ENCODE peak calls at places on chromosomes 13 and 19, in ten cellular contexts. One of them, this sample, is unnamed.
A peak's percentile ranks its signal among the peaks of the same experiment; 100 is the strongest.

GRCh38 chr13:99516153-99516929 is 15.1 kb downstream of the TM9SF2 start:
- DNase-seq in heart left ventricle: no peak
- DNase-seq in lower leg skin: no peak
- DNase-seq in brain microvascular endothelial cell: no peak
- DNase-seq in foreskin fibroblast: no peak
- DNase-seq in colonic mucosa: no peak
- DNase-seq in endothelial cell: no peak
- DNase-seq in uterus: no peak
- DNase-seq in mammary epithelial cell: no peak
- DNase-seq in endodermal cell: no peak
- DNase-seq in this sample: no peak

GRCh38 chr19:5957132-5957531 is 20.8 kb downstream of the RANBP3 start:
- DNase-seq in heart left ventricle: peak; percentile 30
- DNase-seq in lower leg skin: no peak
- DNase-seq in brain microvascular endothelial cell: no peak
- DNase-seq in foreskin fibroblast: peak; percentile 43
- DNase-seq in colonic mucosa: no peak
- DNase-seq in endothelial cell: no peak
- DNase-seq in uterus: no peak
- DNase-seq in mammary epithelial cell: no peak
- DNase-seq in endodermal cell: no peak
- DNase-seq in this sample: no peak

GRCh38 chr13:80256352-80256932 is 84.5 kb downstream of the SPRY2 start:
- DNase-seq in heart left ventricle: no peak
- DNase-seq in lower leg skin: no peak
- DNase-seq in brain microvascular endothelial cell: no peak
- DNase-seq in foreskin fibroblast: no peak
- DNase-seq in colonic mucosa: no peak
- DNase-seq in endothelial cell: no peak
- DNase-seq in uterus: no peak
- DNase-seq in mammary epithelial cell: no peak
- DNase-seq in endodermal cell: no peak
- DNase-seq in this sample: no peak

GRCh38 chr13:29369060-29369743 is 226.3 kb downstream of the SLC7A1 start:
- DNase-seq in heart left ventricle: no peak
- DNase-seq in lower leg skin: no peak
- DNase-seq in brain microvascular endothelial cell: peak; percentile 11
- DNase-seq in foreskin fibroblast: peak; percentile 58
- DNase-seq in colonic mucosa: no peak
- DNase-seq in endothelial cell: peak; percentile 29
- DNase-seq in uterus: no peak
- DNase-seq in mammary epithelial cell: peak; percentile 25
- DNase-seq in endodermal cell: peak; percentile 69
- DNase-seq in this sample: no peak

GRCh38 chr19:6076291-6076665 is 34.0 kb downstream of the RFX2 start:
- DNase-seq in heart left ventricle: no peak
- DNase-seq in lower leg skin: no peak
- DNase-seq in brain microvascular endothelial cell: no peak
- DNase-seq in foreskin fibroblast: no peak
- DNase-seq in colonic mucosa: no peak
- DNase-seq in endothelial cell: no peak
- DNase-seq in uterus: no peak
- DNase-seq in mammary epithelial cell: no peak
- DNase-seq in endodermal cell: no peak
- DNase-seq in this sample: no peak

GRCh38 chr19:18007939-18008673 is at the start of gene ARRDC2:
- DNase-seq in heart left ventricle: peak; percentile 96
- DNase-seq in lower leg skin: peak; percentile 90
- DNase-seq in brain microvascular endothelial cell: peak; percentile 76
- DNase-seq in foreskin fibroblast: peak; percentile 96
- DNase-seq in colonic mucosa: peak; percentile 93
- DNase-seq in endothelial cell: peak; percentile 83
- DNase-seq in uterus: peak; percentile 88
- DNase-seq in mammary epithelial cell: peak; percentile 84
- DNase-seq in endodermal cell: peak; percentile 96
- DNase-seq in this sample: peak; percentile 96

GRCh38 chr19:1747285-1748114 is 5.8 kb upstream of the ONECUT3 start:
- DNase-seq in heart left ventricle: no peak
- DNase-seq in lower leg skin: no peak
- DNase-seq in brain microvascular endothelial cell: peak; percentile 77
- DNase-seq in foreskin fibroblast: peak; percentile 65
- DNase-seq in colonic mucosa: peak; percentile 21
- DNase-seq in endothelial cell: no peak
- DNase-seq in uterus: no peak
- DNase-seq in mammary epithelial cell: peak; percentile 99
- DNase-seq in endodermal cell: peak; percentile 91
- DNase-seq in this sample: no peak

GRCh38 chr19:19039901-19040300 is 6.5 kb downstream of the ARMC6 start:
- DNase-seq in heart left ventricle: no peak
- DNase-seq in lower leg skin: no peak
- DNase-seq in brain microvascular endothelial cell: no peak
- DNase-seq in foreskin fibroblast: no peak
- DNase-seq in colonic mucosa: no peak
- DNase-seq in endothelial cell: no peak
- DNase-seq in uterus: no peak
- DNase-seq in mammary epithelial cell: no peak
- DNase-seq in endodermal cell: no peak
- DNase-seq in this sample: no peak

GRCh38 chr13:52845766-52846566 is 2.5 kb downstream of the PCDH8 start:
- DNase-seq in heart left ventricle: peak; percentile 59
- DNase-seq in lower leg skin: no peak
- DNase-seq in brain microvascular endothelial cell: no peak
- DNase-seq in foreskin fibroblast: peak; percentile 10
- DNase-seq in colonic mucosa: peak; percentile 45
- DNase-seq in endothelial cell: peak; percentile 85
- DNase-seq in uterus: no peak
- DNase-seq in mammary epithelial cell: no peak
- DNase-seq in endodermal cell: peak; percentile 93
- DNase-seq in this sample: no peak

GRCh38 chr13:45048890-45049407 is 59.6 kb downstream of the GPALPP1 start:
- DNase-seq in heart left ventricle: no peak
- DNase-seq in lower leg skin: no peak
- DNase-seq in brain microvascular endothelial cell: no peak
- DNase-seq in foreskin fibroblast: no peak
- DNase-seq in colonic mucosa: no peak
- DNase-seq in endothelial cell: no peak
- DNase-seq in uterus: no peak
- DNase-seq in mammary epithelial cell: no peak
- DNase-seq in endodermal cell: peak; percentile 66
- DNase-seq in this sample: no peak

GRCh38 chr13:80562423-80562822 is 221.5 kb upstream of the SPRY2 start:
- DNase-seq in heart left ventricle: no peak
- DNase-seq in lower leg skin: no peak
- DNase-seq in brain microvascular endothelial cell: no peak
- DNase-seq in foreskin fibroblast: no peak
- DNase-seq in colonic mucosa: no peak
- DNase-seq in endothelial cell: no peak
- DNase-seq in uterus: no peak
- DNase-seq in mammary epithelial cell: no peak
- DNase-seq in endodermal cell: no peak
- DNase-seq in this sample: no peak

DNA sequence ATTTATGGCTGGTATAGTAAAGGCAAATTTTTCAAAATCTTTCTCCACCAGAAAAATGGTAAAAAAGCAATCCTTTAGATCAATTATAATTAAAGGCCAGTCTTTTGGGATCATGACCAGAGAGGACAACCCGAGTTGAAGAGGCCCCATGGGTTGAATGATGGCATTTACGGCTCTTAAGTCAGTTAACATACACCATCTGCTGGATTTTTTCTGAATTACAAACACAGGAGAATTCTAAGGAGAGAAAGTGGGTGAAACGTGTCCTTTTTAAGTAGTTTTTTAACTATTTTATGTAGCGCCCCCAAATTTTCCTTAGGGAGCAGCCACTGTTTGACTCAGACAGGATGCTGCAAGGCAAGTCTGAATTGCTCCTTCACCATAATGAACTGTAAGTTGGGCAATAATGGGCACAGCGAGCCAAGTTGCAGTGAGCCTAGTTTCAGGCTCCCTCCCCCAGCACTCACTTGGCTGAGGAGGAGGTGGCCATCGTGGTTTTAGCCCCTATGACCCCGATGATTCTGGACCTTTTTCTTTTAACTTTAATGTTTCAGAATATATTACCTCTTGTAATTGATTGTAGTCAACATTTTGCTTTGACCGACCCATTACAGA is 13.6 kb upstream of the ZNF611 start:
- DNase-seq in heart left ventricle: no peak
- DNase-seq in lower leg skin: no peak
- DNase-seq in brain microvascular endothelial cell: no peak
- DNase-seq in foreskin fibroblast: peak; percentile 56
- DNase-seq in colonic mucosa: no peak
- DNase-seq in endothelial cell: peak; percentile 7
- DNase-seq in uterus: peak; percentile 39
- DNase-seq in mammary epithelial cell: peak; percentile 34
- DNase-seq in endodermal cell: no peak
- DNase-seq in this sample: no peak
- TF ChIP-seq CTCF in heart left ventricle: peak; percentile 23
- TF ChIP-seq CTCF in lower leg skin: no peak
- TF ChIP-seq CTCF in brain microvascular endothelial cell: peak; percentile 26
- TF ChIP-seq CTCF in foreskin fibroblast: peak; percentile 27
- TF ChIP-seq CTCF in colonic mucosa: no peak
- TF ChIP-seq CTCF in endothelial cell: peak; percentile 37
- TF ChIP-seq CTCF in uterus: peak; percentile 55
- TF ChIP-seq CTCF in mammary epithelial cell: peak; percentile 43
- TF ChIP-seq CTCF in endodermal cell: peak; percentile 76
- TF ChIP-seq CTCF in this sample: peak; percentile 63

GRCh38 chr19:41895745-41896580 is 13.0 kb downstream of the ARHGEF1 start:
- DNase-seq in heart left ventricle: no peak
- DNase-seq in lower leg skin: no peak
- DNase-seq in brain microvascular endothelial cell: no peak
- DNase-seq in foreskin fibroblast: no peak
- DNase-seq in colonic mucosa: no peak
- DNase-seq in endothelial cell: no peak
- DNase-seq in uterus: no peak
- DNase-seq in mammary epithelial cell: no peak
- DNase-seq in endodermal cell: no peak
- DNase-seq in this sample: no peak
- TF ChIP-seq CTCF in heart left ventricle: no peak
- TF ChIP-seq CTCF in lower leg skin: no peak
- TF ChIP-seq CTCF in brain microvascular endothelial cell: peak; percentile 62
- TF ChIP-seq CTCF in foreskin fibroblast: no peak
- TF ChIP-seq CTCF in colonic mucosa: no peak
- TF ChIP-seq CTCF in endothelial cell: peak; percentile 35
- TF ChIP-seq CTCF in uterus: no peak
- TF ChIP-seq CTCF in mammary epithelial cell: no peak
- TF ChIP-seq CTCF in endodermal cell: peak; percentile 65
- TF ChIP-seq CTCF in this sample: peak; percentile 13

DNA sequence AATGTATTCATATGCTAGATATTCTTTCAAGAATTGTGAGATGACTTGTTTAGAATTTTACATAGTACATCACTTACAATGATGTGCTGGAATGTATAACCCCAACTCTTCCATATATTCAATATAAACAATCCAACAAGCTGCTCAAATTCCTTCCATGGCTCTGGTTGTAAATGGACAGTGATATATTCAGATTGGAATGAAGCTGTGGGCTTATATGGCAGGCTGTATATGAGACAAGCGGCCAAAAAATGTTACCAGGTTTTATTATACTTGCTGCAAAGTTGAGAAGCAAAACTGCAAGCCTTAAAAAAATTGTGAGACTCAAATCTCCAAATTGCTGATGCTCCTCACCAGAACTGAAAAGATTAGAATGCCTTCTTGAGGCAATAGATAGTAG is 83.6 kb upstream of the KLF12 start:
- DNase-seq in heart left ventricle: no peak
- DNase-seq in lower leg skin: no peak
- DNase-seq in brain microvascular endothelial cell: peak; percentile 62
- DNase-seq in foreskin fibroblast: peak; percentile 79
- DNase-seq in colonic mucosa: no peak
- DNase-seq in endothelial cell: no peak
- DNase-seq in uterus: no peak
- DNase-seq in mammary epithelial cell: no peak
- DNase-seq in endodermal cell: no peak
- DNase-seq in this sample: no peak
- TF ChIP-seq CTCF in heart left ventricle: no peak
- TF ChIP-seq CTCF in lower leg skin: no peak
- TF ChIP-seq CTCF in brain microvascular endothelial cell: no peak
- TF ChIP-seq CTCF in foreskin fibroblast: no peak
- TF ChIP-seq CTCF in colonic mucosa: no peak
- TF ChIP-seq CTCF in endothelial cell: no peak
- TF ChIP-seq CTCF in uterus: no peak
- TF ChIP-seq CTCF in mammary epithelial cell: no peak
- TF ChIP-seq CTCF in endodermal cell: no peak
- TF ChIP-seq CTCF in this sample: no peak

GRCh38 chr19:35596366-35596999 is 10.5 kb downstream of the PMIS2 start:
- DNase-seq in heart left ventricle: no peak
- DNase-seq in lower leg skin: no peak
- DNase-seq in brain microvascular endothelial cell: no peak
- DNase-seq in foreskin fibroblast: peak; percentile 5
- DNase-seq in colonic mucosa: no peak
- DNase-seq in endothelial cell: no peak
- DNase-seq in uterus: no peak
- DNase-seq in mammary epithelial cell: no peak
- DNase-seq in endodermal cell: peak; percentile 64
- DNase-seq in this sample: no peak

GRCh38 chr19:35590875-35591274 is 4.9 kb downstream of the PMIS2 start:
- DNase-seq in heart left ventricle: no peak
- DNase-seq in lower leg skin: no peak
- DNase-seq in brain microvascular endothelial cell: no peak
- DNase-seq in foreskin fibroblast: no peak
- DNase-seq in colonic mucosa: no peak
- DNase-seq in endothelial cell: no peak
- DNase-seq in uterus: no peak
- DNase-seq in mammary epithelial cell: no peak
- DNase-seq in endodermal cell: no peak
- DNase-seq in this sample: no peak

GRCh38 chr19:35595928-35596327 is 10.0 kb downstream of the PMIS2 start:
- DNase-seq in heart left ventricle: no peak
- DNase-seq in lower leg skin: no peak
- DNase-seq in brain microvascular endothelial cell: no peak
- DNase-seq in foreskin fibroblast: no peak
- DNase-seq in colonic mucosa: no peak
- DNase-seq in endothelial cell: no peak
- DNase-seq in uterus: no peak
- DNase-seq in mammary epithelial cell: no peak
- DNase-seq in endodermal cell: no peak
- DNase-seq in this sample: no peak

GRCh38 chr19:35587326-35587725 is 1.4 kb downstream of the PMIS2 start:
- DNase-seq in heart left ventricle: no peak
- DNase-seq in lower leg skin: no peak
- DNase-seq in brain microvascular endothelial cell: peak; percentile 4
- DNase-seq in foreskin fibroblast: no peak
- DNase-seq in colonic mucosa: no peak
- DNase-seq in endothelial cell: no peak
- DNase-seq in uterus: no peak
- DNase-seq in mammary epithelial cell: no peak
- DNase-seq in endodermal cell: no peak
- DNase-seq in this sample: no peak

DNA sequence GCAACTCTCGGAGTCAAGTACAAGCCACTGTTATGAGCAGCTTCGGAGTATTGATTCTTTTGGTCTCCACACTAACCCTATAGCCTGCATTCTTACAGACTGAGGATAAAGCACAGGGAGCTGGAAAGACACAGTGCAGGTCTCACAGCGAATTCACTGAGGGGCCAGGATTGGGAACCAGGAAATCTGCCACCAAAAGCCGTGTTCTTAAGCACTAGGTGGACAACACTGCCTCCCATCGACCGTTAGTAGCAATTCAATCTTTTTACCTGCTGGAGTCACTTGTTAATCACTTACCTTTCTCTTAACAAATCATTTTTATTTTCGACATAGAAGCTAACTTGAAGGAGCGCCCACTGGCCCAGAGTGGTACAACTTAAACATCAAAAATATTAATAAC is 6.3 kb downstream of the PMIS2 start:
- DNase-seq in heart left ventricle: no peak
- DNase-seq in lower leg skin: no peak
- DNase-seq in brain microvascular endothelial cell: no peak
- DNase-seq in foreskin fibroblast: peak; percentile 58
- DNase-seq in colonic mucosa: no peak
- DNase-seq in endothelial cell: peak; percentile 16
- DNase-seq in uterus: no peak
- DNase-seq in mammary epithelial cell: peak; percentile 24
- DNase-seq in endodermal cell: peak; percentile 76
- DNase-seq in this sample: no peak
- TF ChIP-seq CTCF in heart left ventricle: peak; percentile 40
- TF ChIP-seq CTCF in lower leg skin: no peak
- TF ChIP-seq CTCF in brain microvascular endothelial cell: peak; percentile 57
- TF ChIP-seq CTCF in foreskin fibroblast: peak; percentile 42
- TF ChIP-seq CTCF in colonic mucosa: peak; percentile 43
- TF ChIP-seq CTCF in endothelial cell: no peak
- TF ChIP-seq CTCF in uterus: no peak
- TF ChIP-seq CTCF in mammary epithelial cell: peak; percentile 76
- TF ChIP-seq CTCF in endodermal cell: peak; percentile 84
- TF ChIP-seq CTCF in this sample: peak; percentile 50